ENCODE peak calls at places on chromosomes 6 and 20, in five cellular contexts. I is ovary, G is K562, H is heart right ventricle, A is Peyer's patch. J is an unnamed sample.

GRCh38 chr20:25525857-25526256 is 59.5 kb downstream of the NINL start:
- DNase-seq in I (no peak), G (no peak), H (no peak), A (no peak), J (no peak)

GRCh38 chr20:4677846-4678245 is 43.9 kb upstream of the PRND start:
- DNase-seq in I (no peak), G (no peak), H (no peak), A (no peak), J (no peak)

GRCh38 chr6:158387036-158387435 is 74.8 kb downstream of the TULP4 start:
- DNase-seq in I (no peak), G (no peak), H (no peak), A (no peak), J (no peak)

GRCh38 chr6:111871207-111871606 is 2.0 kb downstream of the FYN start:
- DNase-seq in I (no peak), G (no peak), H (no peak), A (peak), J (no peak)

GRCh38 chr20:37411408-37412306 is 65.7 kb downstream of the SRC start:
- DNase-seq in I (no peak), G (no peak), H (no peak), A (no peak), J (no peak)

GRCh38 chr20:32982617-32983458 is 21.4 kb downstream of the SUN5 start:
- DNase-seq in I (peak), G (no peak), H (peak), A (no peak), J (no peak)

GRCh38 chr20:51462566-51463276 is 79.8 kb downstream of the NFATC2 start:
- DNase-seq in I (peak), G (no peak), H (peak), A (no peak), J (no peak)

GRCh38 chr20:1811621-1812498 is 83.3 kb upstream of the SIRPA start:
- DNase-seq in I (no peak), G (no peak), H (no peak), A (no peak), J (no peak)

GRCh38 chr6:166325383-166326042 is 16.8 kb downstream of the SFT2D1 start:
- DNase-seq in I (no peak), G (no peak), H (no peak), A (no peak), J (no peak)

GRCh38 chr6:134823635-134824034 is 126.3 kb downstream of the ALDH8A1 start:
- DNase-seq in I (no peak), G (no peak), H (no peak), A (no peak), J (no peak)

GRCh38 chr6:113089056-113089455 is 741.9 kb downstream of the RFPL4B start:
- DNase-seq in I (no peak), G (no peak), H (no peak), A (no peak), J (no peak)

GRCh38 chr6:129661478-129662405 is 48.2 kb downstream of the ARHGAP18 start:
- DNase-seq in I (peak), G (no peak), H (no peak), A (no peak), J (no peak)

GRCh38 chr6:130396722-130397121 is 30.9 kb downstream of the TMEM200A start:
- DNase-seq in I (no peak), G (no peak), H (no peak), A (no peak), J (no peak)

GRCh38 chr6:136510299-136510698 is 39.9 kb downstream of the MAP7 start:
- DNase-seq in I (no peak), G (no peak), H (no peak), A (no peak), J (no peak)

GRCh38 chr20:38221041-38221589 is 39.4 kb downstream of the KIAA1755 start:
- DNase-seq in I (peak), G (peak), H (peak), A (peak), J (peak)

GRCh38 chr6:38720295-38720694 is 5.2 kb downstream of the DNAH8 start:
- DNase-seq in I (no peak), G (no peak), H (no peak), A (no peak), J (no peak)

GRCh38 chr6:31180500-31180899 is 10.0 kb upstream of the POU5F1 start:
- DNase-seq in I (peak), G (no peak), H (peak), A (peak), J (no peak)

GRCh38 chr6:163661271-163661671 is 246.8 kb downstream of the QKI start:
- DNase-seq in I (no peak), G (no peak), H (no peak), A (peak), J (no peak)

GRCh38 chr6:121157913-121158312 is 176.4 kb downstream of the TBC1D32 start:
- DNase-seq in I (no peak), G (no peak), H (no peak), A (no peak), J (no peak)

GRCh38 chr20:63256954-63257353 is 2.7 kb upstream of the NKAIN4 start:
- DNase-seq in I (no peak), G (no peak), H (no peak), A (no peak), J (no peak)

GRCh38 chr6:12555781-12556180 is 160.8 kb upstream of the PHACTR1 start:
- DNase-seq in I (no peak), G (no peak), H (no peak), A (no peak), J (no peak)

GRCh38 chr20:44714102-44714700 is 968 bp upstream of the CCN5 start:
- DNase-seq in I (no peak), G (no peak), H (no peak), A (no peak), J (no peak)

GRCh38 chr20:58895099-58895795 is 42.7 kb downstream of the GNAS start:
- DNase-seq in I (no peak), G (no peak), H (no peak), A (no peak), J (no peak)

GRCh38 chr6:79302341-79302740 is 67.9 kb upstream of the HMGN3 start:
- DNase-seq in I (no peak), G (no peak), H (no peak), A (no peak), J (no peak)

GRCh38 chr6:80969439-80969838 is 783.0 kb downstream of the TENT5A start:
- DNase-seq in I (no peak), G (no peak), H (no peak), A (no peak), J (no peak)

GRCh38 chr6:22205266-22205665 is 91.6 kb downstream of the PRL start:
- DNase-seq in I (no peak), G (no peak), H (no peak), A (no peak), J (no peak)

GRCh38 chr20:51326241-51326819 is 216.2 kb downstream of the NFATC2 start:
- DNase-seq in I (no peak), G (peak), H (no peak), A (peak), J (no peak)

GRCh38 chr20:21901470-21902275 is 196.2 kb downstream of the PAX1 start:
- DNase-seq in I (no peak), G (no peak), H (peak), A (no peak), J (no peak)

GRCh38 chr6:2799936-2800527 is 34.8 kb downstream of the WRNIP1 start:
- DNase-seq in I (no peak), G (no peak), H (no peak), A (no peak), J (no peak)

GRCh38 chr6:142444800-142445405 is 143.1 kb downstream of the ADGRG6 start:
- DNase-seq in I (no peak), G (no peak), H (no peak), A (no peak), J (no peak)

GRCh38 chr6:18307006-18307405 is 42.7 kb upstream of the DEK start:
- DNase-seq in I (no peak), G (no peak), H (no peak), A (no peak), J (no peak)

GRCh38 chr20:45090481-45090880 is 10.4 kb downstream of the KCNS1 start:
- DNase-seq in I (no peak), G (no peak), H (no peak), A (no peak), J (no peak)

GRCh38 chr6:146770275-146770964 is 171.6 kb downstream of the ADGB start:
- DNase-seq in I (no peak), G (no peak), H (no peak), A (no peak), J (no peak)

GRCh38 chr6:13769034-13769654 is 45.2 kb downstream of the MCUR1 start:
- DNase-seq in I (no peak), G (no peak), H (no peak), A (no peak), J (no peak)
- H3K27ac ChIP-seq in I (no peak), G (no peak), H (no peak), A (no peak), J (no peak)

DNA sequence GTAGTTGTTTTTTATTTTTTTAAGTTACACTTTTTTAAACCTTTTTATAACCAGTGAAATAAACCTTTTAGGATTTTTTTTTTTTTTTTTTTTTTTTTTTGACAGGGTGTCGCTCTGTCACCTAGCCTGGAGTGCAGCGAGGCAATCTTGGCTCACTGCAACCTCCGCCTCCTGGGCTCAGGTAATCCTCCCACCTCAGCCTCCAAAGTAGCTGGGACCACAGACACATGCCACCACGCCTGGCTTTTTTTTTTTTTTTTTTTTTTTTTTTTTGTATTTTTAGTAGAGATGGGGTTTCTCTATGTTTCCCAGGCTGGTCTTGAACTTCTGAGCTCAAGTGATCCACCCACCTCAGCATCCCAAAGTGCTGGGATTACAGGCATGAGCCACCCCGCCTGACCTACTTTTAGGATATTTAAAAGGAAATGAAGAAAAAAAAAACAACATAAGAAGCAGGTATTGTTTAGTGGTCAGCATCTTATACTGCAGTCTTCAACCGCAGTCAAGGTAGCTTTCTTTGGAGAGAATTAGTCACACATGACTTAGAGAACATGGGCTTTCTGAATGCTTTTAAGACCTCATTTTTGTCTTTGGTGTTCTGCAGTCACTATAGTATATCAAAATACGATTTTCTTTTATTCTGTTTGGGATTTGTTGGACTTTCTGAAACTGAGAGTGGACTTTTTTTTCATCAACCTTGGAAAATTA is 1.6 kb downstream of the POLR1H start:
- DNase-seq in I (no peak), G (no peak), H (no peak), A (no peak), J (no peak)
- H3K27ac ChIP-seq in I (no peak), G (peak), H (no peak), A (no peak), J (no peak)

GRCh38 chr6:57297505-57297904 is 19.9 kb upstream of the PRIM2 start:
- DNase-seq in I (no peak), G (no peak), H (no peak), A (no peak), J (no peak)

GRCh38 chr6:57294829-57295228 is 22.6 kb upstream of the PRIM2 start:
- DNase-seq in I (no peak), G (no peak), H (no peak), A (no peak), J (no peak)
- H3K27ac ChIP-seq in I (no peak), G (no peak), H (no peak), A (no peak), J (no peak)

DNA sequence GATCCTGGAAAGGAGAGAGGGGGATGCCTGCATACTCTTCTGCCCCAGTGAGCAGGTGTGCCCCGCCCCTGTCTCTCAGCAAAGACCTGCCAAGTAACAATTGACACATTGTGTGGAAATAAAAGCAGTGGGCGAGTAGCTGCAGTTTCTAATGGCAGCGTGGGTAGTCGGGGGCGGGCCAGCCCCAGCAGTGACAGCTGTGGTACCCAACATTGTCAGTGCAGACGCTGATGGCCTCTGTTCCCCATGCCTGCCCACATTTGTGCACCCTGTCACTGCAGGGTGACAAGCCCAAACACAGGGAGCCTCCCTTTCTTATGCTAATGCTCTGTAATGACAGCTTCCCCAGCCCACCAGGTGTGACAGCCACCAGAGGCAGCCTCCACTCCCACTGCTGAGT is 491.7 kb downstream of the DHX35 start:
- DNase-seq in I (no peak), G (no peak), H (no peak), A (no peak), J (peak)
- H3K27ac ChIP-seq in I (no peak), G (no peak), H (no peak), A (no peak), J (no peak)

DNA sequence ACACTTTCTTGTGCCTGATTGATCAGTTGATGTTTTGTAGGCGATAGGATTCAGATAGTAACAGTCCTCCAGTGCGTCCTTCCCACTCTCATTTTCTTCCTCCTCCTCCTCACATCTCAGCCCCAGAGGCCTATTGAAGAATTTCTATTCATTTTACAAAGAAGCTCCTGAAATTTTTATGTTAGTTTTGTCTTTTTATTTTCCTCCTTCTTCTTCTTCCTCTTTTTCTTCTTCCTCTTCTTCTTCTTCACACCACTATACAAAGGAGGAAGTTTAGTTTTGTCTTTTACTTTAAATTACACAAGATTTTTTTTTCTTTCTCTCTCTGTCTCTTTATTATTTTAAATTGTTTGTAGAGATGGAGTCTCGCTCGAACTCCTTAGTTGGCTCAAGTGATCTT is 19.1 kb downstream of the BTN2A1 start:
- DNase-seq in I (no peak), G (no peak), H (no peak), A (no peak), J (no peak)
- H3K27ac ChIP-seq in I (no peak), G (no peak), H (no peak), A (peak), J (no peak)

GRCh38 chr20:8390500-8390899 is 258.4 kb downstream of the PLCB1 start:
- DNase-seq in I (no peak), G (no peak), H (no peak), A (no peak), J (no peak)

GRCh38 chr20:8386991-8387390 is 254.9 kb downstream of the PLCB1 start:
- DNase-seq in I (no peak), G (no peak), H (no peak), A (no peak), J (no peak)

GRCh38 chr20:8389381-8390368 is 257.6 kb downstream of the PLCB1 start:
- DNase-seq in I (no peak), G (peak), H (no peak), A (no peak), J (no peak)

GRCh38 chr20:8388707-8389106 is 256.6 kb downstream of the PLCB1 start:
- DNase-seq in I (no peak), G (no peak), H (no peak), A (no peak), J (no peak)

GRCh38 chr20:8388146-8388545 is 256.1 kb downstream of the PLCB1 start:
- DNase-seq in I (no peak), G (no peak), H (no peak), A (no peak), J (no peak)
- H3K27ac ChIP-seq in I (no peak), G (no peak), H (no peak), A (no peak), J (peak)

GRCh38 chr20:53901697-53902096 is 168.7 kb downstream of the BCAS1 start:
- DNase-seq in I (no peak), G (no peak), H (no peak), A (no peak), J (no peak)

GRCh38 chr20:53904261-53904660 is 166.1 kb downstream of the BCAS1 start:
- DNase-seq in I (no peak), G (no peak), H (no peak), A (no peak), J (no peak)

GRCh38 chr20:53901064-53901463 is 169.3 kb downstream of the BCAS1 start:
- DNase-seq in I (no peak), G (no peak), H (no peak), A (no peak), J (no peak)

GRCh38 chr20:53903652-53903987 is 166.8 kb downstream of the BCAS1 start:
- DNase-seq in I (no peak), G (no peak), H (no peak), A (no peak), J (no peak)

GRCh38 chr20:53902968-53903651 is 167.3 kb downstream of the BCAS1 start:
- DNase-seq in I (no peak), G (no peak), H (no peak), A (no peak), J (no peak)
- H3K27ac ChIP-seq in I (no peak), G (no peak), H (no peak), A (no peak), J (no peak)

J was measured in caudate nucleus.